ENCODE peak calls at places on chromosomes 5 and 9, in nine cellular contexts. Z is small intestine, R is AG04450, L is spleen, K is endodermal cell, X is choroid plexus epithelial cell, O is ovary, T is fibroblast of lung, D is A549. I is an unnamed sample.

GRCh38 chr5:59548807-59549357 is 344.6 kb downstream of the PDE4D start:
- DNase-seq in R (no peak), K (no peak), X (no peak), Z (no peak), L (no peak), D (peak), O (no peak), T (no peak), I (no peak)

GRCh38 chr5:35780236-35780635 is 76.5 kb upstream of the IL7R start:
- DNase-seq in T (no peak), K (no peak), D (no peak), Z (no peak), O (no peak), L (no peak), X (no peak), R (no peak), I (no peak)

GRCh38 chr9:89048611-89049010 is 57.3 kb downstream of the S1PR3 start:
- DNase-seq in D (no peak), L (no peak), K (no peak), O (no peak), X (no peak), T (no peak), Z (no peak), R (no peak), I (no peak)

GRCh38 chr9:126436545-126437269 is 110.1 kb downstream of the MVB12B start:
- DNase-seq in D (no peak), O (no peak), L (no peak), R (no peak), T (peak), K (no peak), X (no peak), Z (no peak), I (no peak)

GRCh38 chr5:42514759-42515158 is 91.5 kb downstream of the GHR start:
- DNase-seq in K (peak), R (no peak), T (no peak), L (no peak), D (peak), Z (peak), X (no peak), O (no peak), I (no peak)

GRCh38 chr9:113187935-113188595 is 33.0 kb downstream of the FKBP15 start:
- DNase-seq in O (no peak), X (peak), Z (no peak), K (no peak), R (peak), T (peak), L (peak), D (peak), I (peak)

GRCh38 chr5:1502046-1502736 is 21.6 kb downstream of the LPCAT1 start:
- DNase-seq in K (peak), T (no peak), X (no peak), L (peak), D (no peak), R (no peak), Z (no peak), O (no peak), I (peak)

GRCh38 chr9:92481029-92481633 is 1.2 kb downstream of the ASPN start:
- DNase-seq in K (no peak), D (no peak), T (peak), Z (peak), L (no peak), O (no peak), X (peak), R (no peak), I (no peak)

GRCh38 chr5:162488077-162488476 is 420.5 kb downstream of the GABRG2 start:
- DNase-seq in Z (no peak), L (no peak), R (no peak), T (no peak), X (no peak), D (no peak), K (no peak), O (no peak), I (no peak)

GRCh38 chr9:137162505-137163100 is 7.2 kb downstream of the LRRC26 start:
- DNase-seq in R (no peak), D (peak), L (no peak), Z (peak), K (peak), O (no peak), X (no peak), T (no peak), I (peak)

GRCh38 chr5:1527533-1528205 is 3.9 kb upstream of the LPCAT1 start:
- DNase-seq in K (peak), T (no peak), X (no peak), D (no peak), O (no peak), L (no peak), Z (no peak), R (no peak), I (no peak)

GRCh38 chr5:96567188-96567587 is 95.0 kb upstream of the CAST start:
- DNase-seq in O (no peak), D (no peak), X (peak), T (peak), K (no peak), L (no peak), R (no peak), Z (no peak), I (no peak)

GRCh38 chr9:104872959-104873850 is 54.8 kb downstream of the ABCA1 start:
- DNase-seq in Z (no peak), X (peak), R (peak), T (peak), O (peak), K (no peak), L (no peak), D (peak), I (peak)

GRCh38 chr5:11012295-11012694 is 251.3 kb upstream of the DAP start:
- DNase-seq in R (no peak), K (peak), X (no peak), D (no peak), T (no peak), L (no peak), O (no peak), Z (no peak), I (no peak)

GRCh38 chr9:70409800-70410199 is 4.7 kb downstream of the KLF9 start:
- DNase-seq in K (no peak), D (no peak), Z (no peak), R (no peak), L (no peak), T (no peak), O (peak), X (no peak), I (no peak)
- H3K4me3 ChIP-seq in K (no peak), D (no peak), Z (peak), R (peak), L (no peak), T (peak), O (peak), X (peak), I (no peak)

GRCh38 chr5:88144219-88145040 is 124.2 kb downstream of the TMEM161B start:
- DNase-seq in D (no peak), R (no peak), T (peak), K (peak), Z (no peak), O (no peak), X (no peak), L (no peak), I (no peak)
- H3K4me3 ChIP-seq in D (no peak), R (no peak), T (no peak), K (no peak), Z (no peak), O (no peak), X (no peak), L (peak), I (no peak)

GRCh38 chr5:74080157-74080556 is 454.2 kb downstream of the ARHGEF28 start:
- DNase-seq in R (no peak), X (no peak), T (no peak), K (no peak), O (no peak), Z (no peak), D (no peak), L (no peak), I (no peak)
- H3K4me3 ChIP-seq in R (no peak), X (no peak), T (no peak), K (no peak), O (no peak), Z (no peak), D (no peak), L (no peak), I (no peak)

DNA sequence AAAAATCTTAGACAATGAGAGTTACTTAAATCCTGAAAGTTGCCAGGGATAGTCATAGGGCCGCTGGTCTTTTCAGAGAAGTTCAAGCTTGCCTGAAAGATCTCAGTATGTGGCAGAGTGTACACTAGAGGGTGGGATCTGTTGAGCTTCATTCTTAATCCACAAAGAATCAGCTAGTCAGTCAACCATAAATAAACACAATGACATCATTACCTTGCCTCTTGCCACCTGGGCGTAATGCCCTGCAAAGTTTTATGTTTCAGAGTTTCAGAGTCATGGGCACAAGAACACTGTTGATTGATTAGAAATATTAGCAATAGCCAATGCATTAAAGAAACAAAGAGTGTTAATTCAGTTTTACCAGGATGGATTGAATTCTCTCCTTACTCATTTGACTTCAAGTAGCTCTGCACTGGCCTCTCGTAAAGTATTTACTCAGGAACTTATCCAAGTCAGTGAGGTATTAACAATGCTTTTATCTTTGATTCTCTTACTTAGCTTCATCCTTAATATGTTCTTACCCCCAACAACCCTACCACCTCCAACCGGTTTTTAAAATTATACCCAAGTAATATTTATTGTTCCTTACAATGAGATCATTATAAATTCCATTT is 14.3 kb upstream of the ANXA1 start:
- DNase-seq in K (no peak), T (peak), L (no peak), D (peak), X (peak), Z (no peak), R (no peak), O (no peak), I (no peak)
- H3K4me3 ChIP-seq in K (no peak), T (no peak), L (no peak), D (peak), X (no peak), Z (no peak), R (no peak), O (no peak), I (no peak)

GRCh38 chr9:124205686-124206352 is 51.9 kb upstream of the NEK6 start:
- DNase-seq in Z (no peak), K (peak), R (no peak), D (no peak), T (no peak), L (no peak), O (no peak), X (no peak), I (no peak)

GRCh38 chr9:124199474-124199873 is 58.3 kb upstream of the NEK6 start:
- DNase-seq in R (no peak), D (no peak), K (peak), X (no peak), L (no peak), T (no peak), O (no peak), Z (no peak), I (no peak)

GRCh38 chr9:124198948-124199347 is 58.8 kb upstream of the NEK6 start:
- DNase-seq in K (peak), X (no peak), O (no peak), L (no peak), T (no peak), R (no peak), D (no peak), Z (no peak), I (no peak)

GRCh38 chr9:124203818-124204217 is 53.9 kb upstream of the NEK6 start:
- DNase-seq in D (no peak), L (no peak), Z (no peak), R (no peak), T (no peak), K (peak), O (no peak), X (no peak), I (no peak)

GRCh38 chr9:124202447-124202971 is 55.2 kb upstream of the NEK6 start:
- DNase-seq in T (peak), K (peak), O (no peak), D (no peak), Z (no peak), X (peak), L (peak), R (no peak), I (peak)
- H3K4me3 ChIP-seq in T (no peak), K (no peak), O (no peak), D (no peak), Z (no peak), X (no peak), L (no peak), R (no peak), I (no peak)

GRCh38 chr5:56124885-56125250 is 108.3 kb downstream of the ANKRD55 start:
- DNase-seq in T (no peak), L (no peak), O (no peak), D (no peak), K (no peak), X (peak), R (no peak), Z (no peak), I (no peak)
- H3K4me3 ChIP-seq in T (no peak), L (no peak), O (no peak), D (no peak), K (peak), X (no peak), R (no peak), Z (no peak), I (no peak)

DNA sequence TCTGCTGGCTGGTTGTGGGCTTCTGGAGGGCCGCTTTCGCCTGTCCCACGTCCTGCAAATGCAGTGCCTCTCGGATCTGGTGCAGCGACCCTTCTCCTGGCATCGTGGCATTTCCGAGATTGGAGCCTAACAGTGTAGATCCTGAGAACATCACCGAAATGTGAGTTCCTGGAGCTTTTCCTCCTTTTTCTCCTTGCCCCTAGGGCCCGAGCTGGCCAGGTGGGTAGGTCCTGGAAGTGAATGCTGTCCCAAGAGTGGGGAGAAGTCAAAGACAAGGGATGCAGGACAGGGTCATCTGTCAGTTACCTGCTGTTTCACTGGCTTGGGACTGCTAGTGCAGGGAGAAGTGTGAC is 1.2 kb downstream of the NTRK2 start:
- DNase-seq in O (no peak), Z (no peak), T (no peak), D (no peak), R (no peak), L (no peak), K (no peak), X (no peak), I (no peak)
- H3K4me3 ChIP-seq in O (peak), Z (no peak), T (no peak), D (no peak), R (no peak), L (peak), K (peak), X (no peak), I (no peak)

GRCh38 chr5:90472783-90473182 is 1.8 kb downstream of the MBLAC2 start:
- DNase-seq in K (no peak), L (no peak), T (no peak), Z (no peak), O (no peak), D (no peak), X (no peak), R (no peak), I (no peak)
- H3K4me3 ChIP-seq in K (peak), L (peak), T (peak), Z (peak), O (peak), D (peak), X (peak), R (peak), I (peak)